ENCODE peak calls at places on chromosomes 16 and 17, in six cellular contexts. One of them, this sample, is unnamed.

GRCh38 chr16:4489030-4489429 is 12.8 kb downstream of the HMOX2 start:
- DNase-seq in K562: no peak
- DNase-seq in NB4: no peak
- DNase-seq in endothelial cell of umbilical vein: peak
- DNase-seq in HepG2: no peak
- DNase-seq in GM12878: no peak
- DNase-seq in this sample: no peak

GRCh38 chr16:88790312-88791150 is 5.5 kb upstream of the PIEZO1 start:
- DNase-seq in K562: peak
- DNase-seq in NB4: peak
- DNase-seq in endothelial cell of umbilical vein: no peak
- DNase-seq in HepG2: no peak
- DNase-seq in GM12878: no peak
- DNase-seq in this sample: no peak

GRCh38 chr17:18992454-18993130 is 12.0 kb downstream of the FAM83G start:
- DNase-seq in K562: no peak
- DNase-seq in NB4: no peak
- DNase-seq in endothelial cell of umbilical vein: no peak
- DNase-seq in HepG2: no peak
- DNase-seq in GM12878: peak
- DNase-seq in this sample: no peak

GRCh38 chr16:30417447-30418349 is 10.3 kb downstream of the ZNF771 start:
- DNase-seq in K562: no peak
- DNase-seq in NB4: peak
- DNase-seq in endothelial cell of umbilical vein: peak
- DNase-seq in HepG2: no peak
- DNase-seq in GM12878: peak
- DNase-seq in this sample: peak

GRCh38 chr16:68642436-68643064 is 2.6 kb upstream of the CDH3 start:
- DNase-seq in K562: no peak
- DNase-seq in NB4: no peak
- DNase-seq in endothelial cell of umbilical vein: peak
- DNase-seq in HepG2: no peak
- DNase-seq in GM12878: no peak
- DNase-seq in this sample: no peak

GRCh38 chr17:81019563-81020442 is 15.1 kb upstream of the BAIAP2 start:
- DNase-seq in K562: peak
- DNase-seq in NB4: no peak
- DNase-seq in endothelial cell of umbilical vein: no peak
- DNase-seq in HepG2: no peak
- DNase-seq in GM12878: no peak
- DNase-seq in this sample: no peak

GRCh38 chr17:4942760-4943508 is 2.9 kb downstream of the RNF167 start:
- DNase-seq in K562: no peak
- DNase-seq in NB4: no peak
- DNase-seq in endothelial cell of umbilical vein: no peak
- DNase-seq in HepG2: no peak
- DNase-seq in GM12878: no peak
- DNase-seq in this sample: no peak

GRCh38 chr17:69870091-69870530 is 204.9 kb upstream of the KCNJ16 start:
- DNase-seq in K562: no peak
- DNase-seq in NB4: no peak
- DNase-seq in endothelial cell of umbilical vein: peak
- DNase-seq in HepG2: no peak
- DNase-seq in GM12878: no peak
- DNase-seq in this sample: peak

GRCh38 chr17:33090806-33091205 is 99.2 kb downstream of the SPACA3 start:
- DNase-seq in K562: no peak
- DNase-seq in NB4: no peak
- DNase-seq in endothelial cell of umbilical vein: no peak
- DNase-seq in HepG2: no peak
- DNase-seq in GM12878: no peak
- DNase-seq in this sample: no peak

GRCh38 chr16:11133344-11133921 is 122.6 kb downstream of the SOCS1 start:
- DNase-seq in K562: peak
- DNase-seq in NB4: no peak
- DNase-seq in endothelial cell of umbilical vein: peak
- DNase-seq in HepG2: peak
- DNase-seq in GM12878: no peak
- DNase-seq in this sample: no peak

GRCh38 chr16:57264950-57265371 is 19.5 kb downstream of the PLLP start:
- DNase-seq in K562: no peak
- DNase-seq in NB4: no peak
- DNase-seq in endothelial cell of umbilical vein: no peak
- DNase-seq in HepG2: no peak
- DNase-seq in GM12878: no peak
- DNase-seq in this sample: no peak

GRCh38 chr16:85613609-85614337 is 651 bp downstream of the GSE1 start:
- DNase-seq in K562: peak
- DNase-seq in NB4: peak
- DNase-seq in endothelial cell of umbilical vein: no peak
- DNase-seq in HepG2: peak
- DNase-seq in GM12878: no peak
- DNase-seq in this sample: peak

GRCh38 chr17:36650096-36650764 is 48.8 kb downstream of the MRM1 start:
- DNase-seq in K562: no peak
- DNase-seq in NB4: no peak
- DNase-seq in endothelial cell of umbilical vein: no peak
- DNase-seq in HepG2: no peak
- DNase-seq in GM12878: no peak
- DNase-seq in this sample: no peak

GRCh38 chr16:83098536-83098935 is 471.8 kb downstream of the CDH13 start:
- DNase-seq in K562: no peak
- DNase-seq in NB4: no peak
- DNase-seq in endothelial cell of umbilical vein: no peak
- DNase-seq in HepG2: no peak
- DNase-seq in GM12878: no peak
- DNase-seq in this sample: no peak

GRCh38 chr16:57039148-57039812 is 49.9 kb downstream of the NLRC5 start:
- DNase-seq in K562: no peak
- DNase-seq in NB4: peak
- DNase-seq in endothelial cell of umbilical vein: peak
- DNase-seq in HepG2: no peak
- DNase-seq in GM12878: peak
- DNase-seq in this sample: no peak

GRCh38 chr16:89999831-90000574 is 19.3 kb downstream of the DBNDD1 start:
- DNase-seq in K562: no peak
- DNase-seq in NB4: no peak
- DNase-seq in endothelial cell of umbilical vein: no peak
- DNase-seq in HepG2: no peak
- DNase-seq in GM12878: no peak
- DNase-seq in this sample: no peak

GRCh38 chr17:78337244-78338109 is 22.4 kb downstream of the SOCS3 start:
- DNase-seq in K562: no peak
- DNase-seq in NB4: no peak
- DNase-seq in endothelial cell of umbilical vein: no peak
- DNase-seq in HepG2: no peak
- DNase-seq in GM12878: peak
- DNase-seq in this sample: peak

GRCh38 chr17:78341559-78342437 is 18.1 kb downstream of the SOCS3 start:
- DNase-seq in K562: peak
- DNase-seq in NB4: no peak
- DNase-seq in endothelial cell of umbilical vein: peak
- DNase-seq in HepG2: no peak
- DNase-seq in GM12878: no peak
- DNase-seq in this sample: peak

GRCh38 chr17:78335176-78335575 is 24.7 kb downstream of the SOCS3 start:
- DNase-seq in K562: no peak
- DNase-seq in NB4: no peak
- DNase-seq in endothelial cell of umbilical vein: no peak
- DNase-seq in HepG2: no peak
- DNase-seq in GM12878: no peak
- DNase-seq in this sample: no peak

GRCh38 chr17:78340183-78340955 is 19.5 kb downstream of the SOCS3 start:
- DNase-seq in K562: no peak
- DNase-seq in NB4: no peak
- DNase-seq in endothelial cell of umbilical vein: no peak
- DNase-seq in HepG2: no peak
- DNase-seq in GM12878: no peak
- DNase-seq in this sample: no peak

GRCh38 chr17:78338860-78339259 is 21.0 kb downstream of the SOCS3 start:
- DNase-seq in K562: no peak
- DNase-seq in NB4: no peak
- DNase-seq in endothelial cell of umbilical vein: no peak
- DNase-seq in HepG2: no peak
- DNase-seq in GM12878: no peak
- DNase-seq in this sample: no peak
- TF ChIP-seq MYC in K562: no peak
- TF ChIP-seq MYC in NB4: no peak
- TF ChIP-seq MYC in endothelial cell of umbilical vein: no peak
- TF ChIP-seq MYC in HepG2: no peak
- TF ChIP-seq MYC in GM12878: no peak
- TF ChIP-seq MYC in this sample: no peak

GRCh38 chr16:64428463-64428862 is 693.4 kb downstream of the CDH11 start:
- DNase-seq in K562: no peak
- DNase-seq in NB4: no peak
- DNase-seq in endothelial cell of umbilical vein: peak
- DNase-seq in HepG2: no peak
- DNase-seq in GM12878: no peak
- DNase-seq in this sample: no peak
- TF ChIP-seq MYC in K562: no peak
- TF ChIP-seq MYC in NB4: no peak
- TF ChIP-seq MYC in endothelial cell of umbilical vein: no peak
- TF ChIP-seq MYC in HepG2: no peak
- TF ChIP-seq MYC in GM12878: no peak
- TF ChIP-seq MYC in this sample: no peak

GRCh38 chr17:49968380-49969133 is 433 bp upstream of the DLX4 start:
- DNase-seq in K562: peak
- DNase-seq in NB4: peak
- DNase-seq in endothelial cell of umbilical vein: peak
- DNase-seq in HepG2: peak
- DNase-seq in GM12878: no peak
- DNase-seq in this sample: peak
- TF ChIP-seq MYC in K562: no peak
- TF ChIP-seq MYC in NB4: peak
- TF ChIP-seq MYC in endothelial cell of umbilical vein: no peak
- TF ChIP-seq MYC in HepG2: peak
- TF ChIP-seq MYC in GM12878: no peak
- TF ChIP-seq MYC in this sample: peak

GRCh38 chr17:78197147-78197830 is 10.1 kb downstream of the AFMID start:
- DNase-seq in K562: no peak
- DNase-seq in NB4: no peak
- DNase-seq in endothelial cell of umbilical vein: no peak
- DNase-seq in HepG2: no peak
- DNase-seq in GM12878: no peak
- DNase-seq in this sample: no peak
- TF ChIP-seq MYC in K562: no peak
- TF ChIP-seq MYC in NB4: no peak
- TF ChIP-seq MYC in endothelial cell of umbilical vein: no peak
- TF ChIP-seq MYC in HepG2: no peak
- TF ChIP-seq MYC in GM12878: no peak
- TF ChIP-seq MYC in this sample: no peak

GRCh38 chr16:48011888-48012658 is 143.7 kb downstream of the ABCC12 start:
- DNase-seq in K562: no peak
- DNase-seq in NB4: no peak
- DNase-seq in endothelial cell of umbilical vein: no peak
- DNase-seq in HepG2: no peak
- DNase-seq in GM12878: no peak
- DNase-seq in this sample: no peak
- TF ChIP-seq MYC in K562: no peak
- TF ChIP-seq MYC in NB4: no peak
- TF ChIP-seq MYC in endothelial cell of umbilical vein: no peak
- TF ChIP-seq MYC in HepG2: no peak
- TF ChIP-seq MYC in GM12878: no peak
- TF ChIP-seq MYC in this sample: no peak

DNA sequence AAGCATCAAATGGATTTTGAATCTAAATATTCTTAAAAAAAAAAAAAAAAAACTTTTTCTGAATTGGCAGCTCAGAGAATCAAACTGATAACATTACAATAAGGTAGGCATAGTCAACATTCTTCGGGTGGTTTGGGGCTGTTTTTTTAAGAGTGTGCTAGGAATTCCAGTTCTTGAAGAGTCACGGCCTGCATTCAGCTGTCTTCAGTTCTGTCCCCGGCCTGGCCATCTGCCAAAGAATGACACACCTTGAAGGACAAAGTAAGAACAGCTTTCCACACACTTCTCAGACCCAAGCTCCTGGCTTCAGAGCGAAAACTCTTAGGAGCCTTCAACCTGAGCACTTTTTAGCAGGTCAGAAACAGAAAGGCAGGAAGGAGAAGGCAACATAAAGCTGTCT is 524.2 kb upstream of the ZFHX3 start:
- DNase-seq in K562: no peak
- DNase-seq in NB4: no peak
- DNase-seq in endothelial cell of umbilical vein: no peak
- DNase-seq in HepG2: no peak
- DNase-seq in GM12878: no peak
- DNase-seq in this sample: no peak
- TF ChIP-seq MYC in K562: no peak
- TF ChIP-seq MYC in NB4: no peak
- TF ChIP-seq MYC in endothelial cell of umbilical vein: no peak
- TF ChIP-seq MYC in HepG2: no peak
- TF ChIP-seq MYC in GM12878: no peak
- TF ChIP-seq MYC in this sample: no peak

This sample was measured in A549.